ENCODE peak calls at places on chromosomes 1 and 21, in eight cellular contexts. V is activated CD4-positive, CD25-positive, alpha-beta regulatory T cell; E is cardiac fibroblast; X is fibroblast of pulmonary artery; J is stimulated activated CD8-positive, alpha-beta memory T cell treated with anti-CD3 and anti-CD28 coated beads, Interleukin-15, amount 100 ng/mL, for 1 hour; B is left lung; F is globus pallidus; A is NCI-H187 treated with DMSO at 0.1 percent for 48 hours. W is an unnamed sample.

GRCh38 chr1:46477153-46477929 is 12.3 kb upstream of the DMBX1 start:
- DNase-seq in V (peak), E (peak), X (peak), J (peak), B (peak), F (peak), A (peak), W (no peak)

GRCh38 chr1:99731384-99731783 is 35.1 kb downstream of the FRRS1 start:
- DNase-seq in V (no peak), E (peak), X (peak), J (no peak), B (no peak), F (no peak), A (no peak), W (no peak)

GRCh38 chr1:117630423-117630998 is 24.7 kb downstream of the TENT5C start:
- DNase-seq in V (no peak), E (no peak), X (no peak), J (no peak), B (peak), F (no peak), A (no peak), W (no peak)

GRCh38 chr21:35885942-35886541 is 174.3 kb downstream of the SETD4 start:
- DNase-seq in V (no peak), E (no peak), X (no peak), J (no peak), B (no peak), F (no peak), A (no peak), W (no peak)

GRCh38 chr1:246875041-246876026 is 56.4 kb downstream of the AHCTF1 start:
- DNase-seq in V (no peak), E (peak), X (peak), J (no peak), B (no peak), F (no peak), A (no peak), W (no peak)

GRCh38 chr1:149949911-149950310 is 13.2 kb upstream of the MTMR11 start:
- DNase-seq in V (no peak), E (no peak), X (no peak), J (no peak), B (no peak), F (no peak), A (no peak), W (no peak)

GRCh38 chr1:227918083-227918700 is 29.5 kb downstream of the WNT9A start:
- DNase-seq in V (no peak), E (no peak), X (no peak), J (no peak), B (no peak), F (no peak), A (no peak), W (no peak)

GRCh38 chr1:157154940-157155514 is 16.8 kb upstream of the ETV3 start:
- DNase-seq in V (no peak), E (peak), X (peak), J (no peak), B (peak), F (no peak), A (no peak), W (no peak)